ENCODE peak calls at places on chromosomes 1 and 21, in four cellular contexts. W is AG10803, H is posterior cingulate gyrus, B is T-helper 1 cell. K is an unnamed sample.
A peak's percentile ranks its signal among the peaks of the same experiment; 100 is the strongest.

GRCh38 chr1:69994261-69994660 is 211.1 kb downstream of the LRRC40 start:
- DNase-seq in W (peak; percentile 20), H (no peak), B (no peak), K (no peak)

GRCh38 chr1:204503913-204504519 is 9.4 kb upstream of the PIK3C2B start:
- DNase-seq in W (no peak), H (no peak), B (no peak), K (no peak)

GRCh38 chr1:161954050-161954449 is 69.6 kb downstream of the OLFML2B start:
- DNase-seq in W (no peak), H (no peak), B (no peak), K (no peak)

GRCh38 chr1:18657436-18658179 is 27.0 kb downstream of the PAX7 start:
- DNase-seq in W (no peak), H (no peak), B (no peak), K (no peak)

GRCh38 chr1:235024706-235025421 is 103.8 kb downstream of the TOMM20 start:
- DNase-seq in W (no peak), H (no peak), B (no peak), K (no peak)

GRCh38 chr1:57132993-57133614 is 167.3 kb upstream of the C8B start:
- DNase-seq in W (no peak), H (no peak), B (no peak), K (no peak)

GRCh38 chr1:156910309-156910782 is 10.1 kb upstream of the LRRC71 start:
- DNase-seq in W (no peak), H (no peak), B (peak; percentile 51), K (no peak)

GRCh38 chr21:37675202-37675801 is 241.0 kb downstream of the KCNJ6 start:
- DNase-seq in W (peak; percentile 30), H (peak; percentile 94), B (no peak), K (peak; percentile 9)

GRCh38 chr1:30413606-30414005 is 309.8 kb downstream of the MATN1 start:
- DNase-seq in W (no peak), H (no peak), B (no peak), K (no peak)

GRCh38 chr1:164560504-164560903 is 1.5 kb downstream of the PBX1 start:
- DNase-seq in W (no peak), H (no peak), B (no peak), K (no peak)

GRCh38 chr1:94120591-94120901 is 402 bp downstream of the ABCA4 start:
- DNase-seq in W (no peak), H (no peak), B (no peak), K (no peak)

GRCh38 chr21:33490991-33491372 is 534 bp downstream of the DNAJC28 start:
- DNase-seq in W (no peak), H (no peak), B (no peak), K (no peak)

GRCh38 chr1:203743101-203743501 is 21.9 kb upstream of the LAX1 start:
- DNase-seq in W (no peak), H (peak; percentile 28), B (no peak), K (no peak)

GRCh38 chr1:226549937-226550670 is 1.5 kb downstream of the STUM start:
- DNase-seq in W (no peak), H (peak; percentile 82), B (no peak), K (peak; percentile 11)

GRCh38 chr1:248404024-248404423 is 1.2 kb downstream of the OR2T1 start:
- DNase-seq in W (peak; percentile 14), H (no peak), B (no peak), K (no peak)

GRCh38 chr1:50419192-50419906 is 3.9 kb downstream of the DMRTA2 start:
- DNase-seq in W (no peak), H (no peak), B (no peak), K (no peak)

GRCh38 chr1:84387480-84388163 is 10.7 kb upstream of the DNASE2B start:
- DNase-seq in W (no peak), H (no peak), B (no peak), K (no peak)

GRCh38 chr1:84742653-84743052 is 52.4 kb upstream of the SSX2IP start:
- DNase-seq in W (no peak), H (no peak), B (no peak), K (no peak)

GRCh38 chr21:46006547-46007497 is 25.3 kb downstream of the COL6A1 start:
- DNase-seq in W (no peak), H (peak; percentile 58), B (no peak), K (no peak)

GRCh38 chr1:112429749-112430148 is 33.7 kb downstream of the CTTNBP2NL start:
- DNase-seq in W (no peak), H (no peak), B (no peak), K (no peak)

GRCh38 chr1:186531561-186532165 is 70.7 kb upstream of the PDC start:
- DNase-seq in W (peak; percentile 70), H (no peak), B (no peak), K (no peak)

K was measured in NCI-H1105.